ENCODE peak calls at places on chromosomes 4 and X, in nine cellular contexts. L is fibroblast of the aortic adventitia, G is cardiac muscle cell, I is HFFc6, D is GM10248, X is breast epithelium, P is WERI-Rb-1, U is transverse colon, N is tibial artery. B is an unnamed sample.

GRCh38 chr4:7107166-7107905 is 39.5 kb upstream of the GRPEL1 start:
- DNase-seq in N (no peak), L (no peak), G (no peak), X (no peak), U (no peak), P (no peak), D (peak; percentile 8), I (no peak), B (no peak)

GRCh38 chrX:120452131-120452530 is 17.0 kb downstream of the LAMP2 start:
- DNase-seq in P (peak; percentile 13), N (no peak), X (no peak), L (peak; percentile 33), U (no peak), G (peak; percentile 58), I (peak; percentile 38), D (peak; percentile 15), B (no peak)

GRCh38 chr4:3009422-3009821 is 46.1 kb downstream of the GRK4 start:
- DNase-seq in D (peak; percentile 61), P (no peak), U (no peak), X (no peak), I (no peak), L (peak; percentile 9), G (peak; percentile 16), N (no peak), B (no peak)

GRCh38 chr4:119518915-119519410 is 109.6 kb downstream of the PDE5A start:
- DNase-seq in L (no peak), U (no peak), I (no peak), P (no peak), X (no peak), G (no peak), D (no peak), N (no peak), B (no peak)

GRCh38 chr4:109433281-109434006 is at the start of gene SEC24B:
- DNase-seq in P (peak; percentile 89), X (peak; percentile 77), G (peak; percentile 88), U (peak; percentile 92), L (peak; percentile 71), D (peak; percentile 89), N (peak; percentile 87), I (peak; percentile 62), B (no peak)

GRCh38 chr4:41535911-41536361 is 2.0 kb upstream of the LIMCH1 start:
- DNase-seq in N (no peak), U (no peak), L (no peak), X (no peak), P (no peak), G (no peak), D (no peak), I (no peak), B (no peak)

GRCh38 chrX:102029026-102029425 is 96.5 kb upstream of the TCEAL2 start:
- DNase-seq in D (no peak), U (no peak), X (no peak), L (no peak), I (no peak), N (no peak), P (no peak), G (no peak), B (no peak)

GRCh38 chr4:30938956-30939528 is 218.9 kb downstream of the PCDH7 start:
- DNase-seq in X (no peak), U (no peak), D (no peak), L (no peak), P (no peak), I (no peak), G (no peak), N (no peak), B (no peak)

GRCh38 chr4:183229397-183229796 is 90.7 kb downstream of the CLDN22 start:
- DNase-seq in N (no peak), D (no peak), X (no peak), I (peak; percentile 51), L (no peak), U (no peak), G (no peak), P (no peak), B (no peak)

GRCh38 chrX:3548743-3549441 is 164.6 kb downstream of the PRKX start:
- DNase-seq in D (no peak), U (no peak), N (no peak), X (no peak), L (peak; percentile 87), P (peak; percentile 11), I (peak; percentile 62), G (peak; percentile 29), B (no peak)

GRCh38 chrX:18290200-18290599 is 64.3 kb downstream of the SCML2 start:
- DNase-seq in U (no peak), X (no peak), P (no peak), D (no peak), G (no peak), N (no peak), L (peak; percentile 30), I (no peak), B (no peak)

GRCh38 chrX:10156199-10157031 is at the start of gene CLCN4:
- DNase-seq in U (peak; percentile 52), I (no peak), L (peak; percentile 72), D (peak; percentile 50), X (peak; percentile 37), G (peak; percentile 76), N (peak; percentile 57), P (peak; percentile 67), B (no peak)

GRCh38 chr4:107037188-107037587 is 1.1 kb upstream of the DKK2 start:
- DNase-seq in N (peak; percentile 33), G (peak; percentile 74), X (no peak), I (peak; percentile 12), P (peak; percentile 75), L (peak; percentile 33), U (peak; percentile 8), D (peak; percentile 5), B (no peak)

GRCh38 chrX:139759637-139760036 is 51.7 kb upstream of the MCF2 start:
- DNase-seq in P (peak; percentile 9), G (peak; percentile 9), N (no peak), D (no peak), L (peak; percentile 27), X (no peak), U (no peak), I (peak; percentile 27), B (no peak)
- TF ChIP-seq CTCF in P (peak; percentile 26), G (peak; percentile 43), N (peak; percentile 22), D (peak; percentile 20), L (peak; percentile 46), X (no peak), U (no peak), I (peak; percentile 71), B (peak; percentile 31)

DNA sequence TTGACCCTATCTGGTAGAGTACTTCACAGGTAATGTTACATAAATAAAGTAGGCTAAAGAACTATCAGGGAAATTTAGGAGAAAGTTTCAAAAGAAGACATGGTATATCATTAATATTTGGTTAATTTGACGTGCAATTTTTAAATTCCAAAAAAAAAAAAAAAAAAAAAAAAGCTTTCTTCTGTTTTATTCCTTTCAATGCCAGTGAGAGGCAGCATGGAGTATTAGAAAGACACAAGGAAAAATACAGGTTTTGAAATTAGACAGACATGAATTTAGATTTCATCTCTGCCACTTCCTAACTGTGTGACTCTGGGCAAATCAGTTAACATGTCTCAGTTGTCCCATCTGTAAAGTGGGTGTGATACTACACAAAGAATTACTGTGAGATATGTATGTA is 132.6 kb downstream of the GPC3 start:
- DNase-seq in X (no peak), L (no peak), N (no peak), D (no peak), G (no peak), I (no peak), U (no peak), P (no peak), B (no peak)
- TF ChIP-seq CTCF in X (no peak), L (no peak), N (no peak), D (no peak), G (no peak), I (no peak), U (no peak), P (no peak), B (no peak)

DNA sequence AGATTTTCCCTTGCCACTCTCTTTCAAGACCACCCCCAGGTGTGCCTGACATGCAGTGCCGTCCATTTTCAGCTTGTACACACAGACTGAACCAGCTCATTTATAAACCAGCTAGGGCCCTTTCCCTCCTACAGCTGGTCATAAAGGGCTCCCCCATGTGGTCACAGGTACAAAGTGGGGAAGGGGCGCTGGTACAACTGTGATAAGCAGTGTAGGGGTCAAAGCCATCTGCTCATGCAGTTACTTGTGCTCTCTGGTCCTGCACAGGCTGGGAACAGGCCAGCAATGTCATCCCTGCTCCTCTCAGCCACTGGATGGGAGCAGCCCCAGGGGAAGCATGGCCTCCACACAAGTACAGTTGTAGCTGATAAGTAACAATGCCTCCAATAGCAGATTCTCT is 20.6 kb downstream of the GABRQ start:
- DNase-seq in L (no peak), U (no peak), D (no peak), I (no peak), P (peak; percentile 58), G (peak; percentile 6), X (no peak), N (no peak), B (no peak)
- TF ChIP-seq CTCF in L (no peak), U (no peak), D (no peak), I (no peak), P (peak; percentile 73), G (no peak), X (no peak), N (no peak), B (peak; percentile 15)

GRCh38 chrX:155938132-155938531 is 57.0 kb downstream of the VAMP7 start:
- DNase-seq in L (no peak), G (no peak), I (no peak), N (no peak), D (no peak), P (no peak), U (no peak), X (no peak), B (no peak)
- TF ChIP-seq CTCF in L (no peak), G (no peak), I (no peak), N (no peak), D (no peak), P (no peak), U (no peak), X (no peak), B (no peak)

B was measured in D721Med.